ENCODE peak calls at places on chromosomes 11 and 22, in five cellular contexts. C, E, F, N and U are unnamed samples.

GRCh38 chr11:78193806-78194205 is 5.1 kb downstream of the USP35 start:
- DNase-seq in C (no peak), E (no peak), F (no peak), N (no peak), U (no peak)

GRCh38 chr11:72100009-72100408 is 3.1 kb downstream of the LAMTOR1 start:
- DNase-seq in C (no peak), E (no peak), F (no peak), N (no peak), U (no peak)

GRCh38 chr11:69392104-69392653 is 89.3 kb upstream of the LINC01488 start:
- DNase-seq in C (no peak), E (no peak), F (no peak), N (no peak), U (no peak)

GRCh38 chr11:125190549-125190948 is 26.0 kb downstream of the PKNOX2 start:
- DNase-seq in C (no peak), E (no peak), F (no peak), N (no peak), U (no peak)

GRCh38 chr11:70942593-70942992 is 309.8 kb downstream of the SHANK2 start:
- DNase-seq in C (no peak), E (peak), F (no peak), N (no peak), U (no peak)

GRCh38 chr11:126993599-126993998 is 7.0 kb downstream of the KIRREL3 start:
- DNase-seq in C (no peak), E (no peak), F (peak), N (no peak), U (no peak)

GRCh38 chr11:73359930-73360742 is 16.1 kb upstream of the RELT start:
- DNase-seq in C (no peak), E (no peak), F (no peak), N (no peak), U (peak)

GRCh38 chr22:38107692-38108515 is 2.6 kb downstream of the BAIAP2L2 start:
- DNase-seq in C (peak), E (no peak), F (no peak), N (no peak), U (no peak)

GRCh38 chr11:130068986-130069683 is 559 bp upstream of the APLP2 start:
- DNase-seq in C (no peak), E (no peak), F (peak), N (peak), U (peak)

GRCh38 chr11:18310800-18311340 is 11.1 kb downstream of the HPS5 start:
- DNase-seq in C (no peak), E (no peak), F (no peak), N (no peak), U (no peak)

GRCh38 chr11:58451585-58451984 is 9.5 kb upstream of the OR5B12 start:
- DNase-seq in C (no peak), E (no peak), F (no peak), N (no peak), U (no peak)

GRCh38 chr11:95335989-95336388 is 105.0 kb upstream of the SESN3 start:
- DNase-seq in C (no peak), E (no peak), F (no peak), N (no peak), U (no peak)

GRCh38 chr22:34845391-34845790 is 220.6 kb upstream of the ISX start:
- DNase-seq in C (no peak), E (no peak), F (no peak), N (no peak), U (no peak)

GRCh38 chr11:86047275-86047991 is 21.5 kb downstream of the PICALM start:
- DNase-seq in C (no peak), E (no peak), F (peak), N (no peak), U (no peak)

GRCh38 chr11:132718711-132719641 is 813.3 kb downstream of the OPCML start:
- DNase-seq in C (no peak), E (no peak), F (no peak), N (no peak), U (peak)

GRCh38 chr11:107591446-107592236 is 694 bp downstream of the ELMOD1 start:
- DNase-seq in C (no peak), E (no peak), F (no peak), N (no peak), U (no peak)

GRCh38 chr11:6554828-6555706 is 48.3 kb downstream of the RRP8 start:
- DNase-seq in C (no peak), E (no peak), F (no peak), N (no peak), U (no peak)

GRCh38 chr11:70577948-70578347 is 179.6 kb downstream of the CTTN start:
- DNase-seq in C (no peak), E (no peak), F (no peak), N (no peak), U (no peak)

GRCh38 chr11:5666396-5666780 is 18.5 kb downstream of the TRIM5 start:
- DNase-seq in C (no peak), E (no peak), F (no peak), N (no peak), U (no peak)

GRCh38 chr22:45709004-45709739 is 37.5 kb downstream of the ATXN10 start:
- DNase-seq in C (no peak), E (peak), F (peak), N (no peak), U (no peak)

GRCh38 chr22:48701296-48702030 is 1126.2 kb downstream of the BRD1 start:
- DNase-seq in C (peak), E (no peak), F (no peak), N (no peak), U (no peak)

GRCh38 chr11:126405374-126405773 is 49.9 kb downstream of the ST3GAL4 start:
- DNase-seq in C (no peak), E (no peak), F (no peak), N (no peak), U (no peak)

GRCh38 chr11:73347067-73347466 is 29.1 kb upstream of the RELT start:
- DNase-seq in C (no peak), E (no peak), F (no peak), N (no peak), U (no peak)

GRCh38 chr11:17388609-17389204 is at the start of gene KCNJ11:
- DNase-seq in C (no peak), E (no peak), F (no peak), N (no peak), U (no peak)

GRCh38 chr22:44994399-44995281 is 15.2 kb downstream of the PHF21B start:
- DNase-seq in C (no peak), E (no peak), F (no peak), N (no peak), U (no peak)

GRCh38 chr11:83681944-83682644 is 395.9 kb upstream of the CCDC90B start:
- DNase-seq in C (no peak), E (no peak), F (no peak), N (no peak), U (no peak)

GRCh38 chr11:3671334-3672254 is at the start of gene CHRNA10:
- DNase-seq in C (no peak), E (no peak), F (no peak), N (no peak), U (no peak)

GRCh38 chr11:118615282-118615979 is 8.0 kb downstream of the PHLDB1 start:
- DNase-seq in C (peak), E (no peak), F (no peak), N (no peak), U (no peak)